ENCODE peak calls at places on chromosomes 1 and 21, in four cellular contexts. U is cardiac fibroblast, A is GDM1, G is bronchial epithelial cell. K is an unnamed sample.

GRCh38 chr1:24896596-24897262 is 33.3 kb downstream of the RUNX3 start:
- DNase-seq in G (no peak), A (no peak), U (no peak), K (no peak)

GRCh38 chr1:3606779-3607702 is 4.3 kb downstream of the MEGF6 start:
- DNase-seq in U (no peak), G (no peak), A (no peak), K (no peak)

GRCh38 chr1:77543822-77544448 is 138.5 kb downstream of the ZZZ3 start:
- DNase-seq in U (no peak), G (peak; percentile 52), A (no peak), K (no peak)

GRCh38 chr1:234660536-234661133 is 50.7 kb upstream of the IRF2BP2 start:
- DNase-seq in U (no peak), G (no peak), A (no peak), K (no peak)

GRCh38 chr1:181135815-181136737 is 47.6 kb downstream of the IER5 start:
- DNase-seq in G (peak; percentile 90), A (peak; percentile 58), U (peak; percentile 63), K (peak; percentile 90)

GRCh38 chr1:67135354-67135753 is 584 bp upstream of the C1orf141 start:
- DNase-seq in A (no peak), G (peak; percentile 57), U (peak; percentile 95), K (no peak)

GRCh38 chr1:185565314-185565713 is 168.9 kb upstream of the HMCN1 start:
- DNase-seq in U (peak; percentile 55), A (no peak), G (peak; percentile 99), K (peak; percentile 95)

GRCh38 chr1:66262233-66262632 is 271.7 kb upstream of the SGIP1 start:
- DNase-seq in G (peak; percentile 93), A (no peak), U (peak; percentile 86), K (peak; percentile 79)

GRCh38 chr1:242447682-242448081 is 76.8 kb downstream of the PLD5 start:
- DNase-seq in G (no peak), U (no peak), A (no peak), K (no peak)

GRCh38 chr21:35332841-35333426 is 283.8 kb upstream of the RUNX1 start:
- DNase-seq in U (no peak), A (no peak), G (no peak), K (no peak)

GRCh38 chr1:231248778-231249177 is 7.8 kb downstream of the GNPAT start:
- DNase-seq in U (no peak), A (no peak), G (peak; percentile 59), K (no peak)

GRCh38 chr21:34022557-34023335 is 50.6 kb upstream of the MRPS6 start:
- DNase-seq in G (no peak), A (peak; percentile 65), U (no peak), K (no peak)

GRCh38 chr1:54200519-54200997 is 591 bp downstream of the MRPL37 start:
- DNase-seq in U (no peak), G (no peak), A (no peak), K (no peak)

GRCh38 chr1:229170778-229171505 is 100.0 kb upstream of the RAB4A start:
- DNase-seq in U (no peak), A (no peak), G (no peak), K (no peak)

GRCh38 chr1:53734650-53735211 is 4.2 kb downstream of the GLIS1 start:
- DNase-seq in G (peak; percentile 29), U (peak; percentile 57), A (no peak), K (no peak)

GRCh38 chr1:208101661-208102431 is 142.3 kb downstream of the PLXNA2 start:
- DNase-seq in U (peak; percentile 89), G (no peak), A (no peak), K (no peak)

GRCh38 chr21:25487046-25487594 is 120.2 kb downstream of the MRPL39 start:
- DNase-seq in A (no peak), G (no peak), U (no peak), K (no peak)

GRCh38 chr1:98001764-98002163 is 80.9 kb upstream of the DPYD start:
- DNase-seq in A (no peak), G (peak; percentile 1), U (peak; percentile 39), K (no peak)

GRCh38 chr1:230169454-230170152 is 102.6 kb downstream of the GALNT2 start:
- DNase-seq in A (no peak), U (no peak), G (no peak), K (no peak)

GRCh38 chr1:237105826-237106225 is 63.8 kb downstream of the RYR2 start:
- DNase-seq in G (no peak), A (no peak), U (peak; percentile 10), K (no peak)